ENCODE peak calls at places on chromosomes 2 and 18, in four cellular contexts. L is body of pancreas, Y is RWPE2, F is lung. E is an unnamed sample.
A peak's percentile ranks its signal among the peaks of the same experiment; 100 is the strongest.

GRCh38 chr2:8456149-8457091 is 225.4 kb upstream of the ID2 start:
- DNase-seq in F (no peak), Y (no peak), L (no peak), E (no peak)

GRCh38 chr18:58529714-58530354 is 99.1 kb downstream of the ALPK2 start:
- DNase-seq in Y (no peak), L (peak; percentile 58), F (no peak), E (no peak)

GRCh38 chr2:194155406-194155805 is 1501.6 kb upstream of the SLC39A10 start:
- DNase-seq in L (no peak), Y (no peak), F (no peak), E (no peak)

GRCh38 chr18:9516437-9517064 is 41.2 kb downstream of the RALBP1 start:
- DNase-seq in F (no peak), L (no peak), Y (no peak), E (peak; percentile 39)

GRCh38 chr2:231411871-231412615 is 16.5 kb downstream of the B3GNT7 start:
- DNase-seq in Y (no peak), L (peak; percentile 93), F (peak; percentile 90), E (peak; percentile 70)

GRCh38 chr2:200347301-200347700 is 40.8 kb downstream of the SPATS2L start:
- DNase-seq in L (no peak), Y (no peak), F (no peak), E (no peak)

GRCh38 chr2:149050188-149050587 is 11.7 kb downstream of the LYPD6B start:
- DNase-seq in Y (no peak), F (no peak), L (no peak), E (no peak)

GRCh38 chr2:224954980-224955379 is 87.3 kb downstream of the DOCK10 start:
- DNase-seq in F (no peak), Y (no peak), L (no peak), E (no peak)

GRCh38 chr2:42128731-42129486 is 40.2 kb upstream of the EML4 start:
- DNase-seq in Y (no peak), F (no peak), L (no peak), E (peak; percentile 61)

GRCh38 chr18:23133860-23134779 is 1.2 kb upstream of the CABLES1 start:
- DNase-seq in Y (no peak), F (peak; percentile 57), L (peak; percentile 64), E (no peak)

GRCh38 chr2:173914055-173914922 is 50.9 kb downstream of the SP3 start:
- DNase-seq in L (no peak), F (no peak), Y (no peak), E (peak; percentile 11)

GRCh38 chr2:31384771-31385276 is 29.7 kb downstream of the XDH start:
- DNase-seq in Y (no peak), L (no peak), F (peak; percentile 11), E (peak; percentile 99)

GRCh38 chr2:72925328-72925943 is 8.1 kb downstream of the EMX1 start:
- DNase-seq in Y (no peak), F (no peak), L (peak; percentile 9), E (no peak)

GRCh38 chr2:3242747-3243369 is 134.8 kb downstream of the EIPR1 start:
- DNase-seq in L (no peak), F (no peak), Y (no peak), E (no peak)

GRCh38 chr2:163375472-163375871 is 360.3 kb downstream of the FIGN start:
- DNase-seq in F (no peak), Y (no peak), L (no peak), E (no peak)

GRCh38 chr2:180979086-180979934 is 1.1 kb upstream of the UBE2E3 start:
- DNase-seq in F (no peak), Y (no peak), L (peak; percentile 14), E (peak; percentile 73)

GRCh38 chr18:78611869-78612268 is 367.7 kb upstream of the SALL3 start:
- DNase-seq in F (no peak), Y (no peak), L (no peak), E (no peak)

GRCh38 chr2:20170646-20171250 is 54.2 kb downstream of the SDC1 start:
- DNase-seq in L (no peak), Y (no peak), F (no peak), E (no peak)

GRCh38 chr2:230664128-230664527 is 48.5 kb upstream of the CAB39 start:
- DNase-seq in F (no peak), Y (no peak), L (no peak), E (no peak)

GRCh38 chr18:28805491-28805890 is 628.6 kb upstream of the CDH2 start:
- DNase-seq in F (no peak), L (no peak), Y (no peak), E (peak; percentile 53)

GRCh38 chr18:23257153-23257552 is 121.9 kb downstream of the CABLES1 start:
- DNase-seq in F (no peak), L (no peak), Y (no peak), E (no peak)

GRCh38 chr2:11330457-11331142 is 13.8 kb downstream of the ROCK2 start:
- DNase-seq in L (no peak), Y (no peak), F (no peak), E (no peak)

GRCh38 chr2:71613566-71613952 is 160.2 kb downstream of the DYSF start:
- DNase-seq in L (peak; percentile 1), Y (peak; percentile 24), F (no peak), E (no peak)

GRCh38 chr18:39994521-39994920 is 1960.5 kb upstream of the PIK3C3 start:
- DNase-seq in Y (no peak), F (no peak), L (no peak), E (peak; percentile 58)

GRCh38 chr2:195538937-195539336 is 118.1 kb upstream of the SLC39A10 start:
- DNase-seq in Y (no peak), L (no peak), F (no peak), E (no peak)

GRCh38 chr2:135004005-135004746 is 43.1 kb downstream of the MAP3K19 start:
- DNase-seq in L (peak; percentile 77), Y (peak; percentile 51), F (peak; percentile 68), E (peak; percentile 26)

GRCh38 chr2:11473604-11474440 is 7.9 kb upstream of the E2F6 start:
- DNase-seq in F (no peak), Y (no peak), L (no peak), E (no peak)

GRCh38 chr2:173370198-173370597 is 15.5 kb downstream of the CDCA7 start:
- DNase-seq in Y (no peak), L (no peak), F (no peak), E (no peak)

GRCh38 chr18:54086046-54086802 is 138.2 kb downstream of the MBD2 start:
- DNase-seq in L (no peak), F (no peak), Y (no peak), E (no peak)

GRCh38 chr2:53490659-53491058 is 276.9 kb upstream of the CHAC2 start:
- DNase-seq in F (no peak), L (peak; percentile 14), Y (no peak), E (no peak)

GRCh38 chr2:8086796-8087479 is 594.9 kb upstream of the ID2 start:
- DNase-seq in L (no peak), F (no peak), Y (peak; percentile 62), E (peak; percentile 70)

GRCh38 chr2:118622931-118623330 is 224.5 kb downstream of the EN1 start:
- DNase-seq in F (no peak), Y (no peak), L (no peak), E (no peak)

GRCh38 chr18:47254341-47254939 is 3.0 kb upstream of the SKOR2 start:
- DNase-seq in Y (no peak), L (peak; percentile 35), F (peak; percentile 41), E (no peak)

GRCh38 chr2:55136138-55136541 is 85.9 kb upstream of the RTN4 start:
- DNase-seq in L (no peak), F (peak; percentile 38), Y (no peak), E (no peak)
- H3K27ac ChIP-seq in L (peak overlapping the region; percentile 0), F (no peak overlapping the region), Y (no peak overlapping the region), E (no peak overlapping the region)

DNA sequence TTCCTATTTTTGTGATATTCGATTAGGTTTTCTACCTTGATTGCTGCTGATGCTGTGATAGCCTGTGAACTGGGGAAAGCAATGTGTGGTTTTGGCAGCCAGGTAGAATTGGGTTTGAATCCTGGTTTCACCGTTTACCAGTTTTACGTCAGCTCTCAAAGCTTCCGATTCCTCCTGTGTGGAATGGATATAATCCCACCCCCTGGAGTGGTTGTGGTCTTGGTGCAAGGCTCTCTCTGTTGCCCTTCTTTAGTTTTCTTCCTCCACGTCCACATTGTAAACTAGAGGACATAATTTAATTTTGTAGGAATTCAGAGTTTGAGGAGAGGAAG is 45.0 kb downstream of the PHLPP1 start:
- DNase-seq in F (no peak), Y (no peak), L (no peak), E (no peak)
- H3K4me1 ChIP-seq in F (peaks cover 2% of the 10 kb centered on the region), Y (peaks cover 48% of the 10 kb centered on the region), L (peaks cover 41% of the 10 kb centered on the region), E (peaks cover 43% of the 10 kb centered on the region)

GRCh38 chr2:86301711-86302202 is 35.7 kb downstream of the REEP1 start:
- DNase-seq in F (no peak), L (no peak), Y (no peak), E (no peak)

GRCh38 chr2:86302320-86302719 is 35.1 kb downstream of the REEP1 start:
- DNase-seq in L (no peak), F (no peak), Y (no peak), E (no peak)

GRCh38 chr2:86305195-86305975 is 32.0 kb downstream of the REEP1 start:
- DNase-seq in Y (no peak), F (no peak), L (no peak), E (no peak)

GRCh38 chr2:86307431-86307830 is 30.0 kb downstream of the REEP1 start:
- DNase-seq in Y (no peak), F (no peak), L (no peak), E (no peak)

GRCh38 chr2:86304416-86304815 is 33.0 kb downstream of the REEP1 start:
- DNase-seq in Y (no peak), L (no peak), F (no peak), E (no peak)
- H3K27ac ChIP-seq in Y (no peak overlapping the region), L (no peak overlapping the region), F (no peak overlapping the region), E (no peak overlapping the region)

GRCh38 chr2:54572262-54572635 is 116.1 kb downstream of the SPTBN1 start:
- DNase-seq in Y (no peak), F (no peak), L (no peak), E (peak; percentile 97)

GRCh38 chr2:54569745-54570296 is 113.7 kb downstream of the SPTBN1 start:
- DNase-seq in L (no peak), Y (no peak), F (no peak), E (no peak)

GRCh38 chr2:54568876-54569298 is 112.8 kb downstream of the SPTBN1 start:
- DNase-seq in Y (no peak), L (peak; percentile 55), F (no peak), E (no peak)

GRCh38 chr2:54570925-54571694 is 115.0 kb downstream of the SPTBN1 start:
- DNase-seq in F (peak; percentile 62), L (no peak), Y (peak; percentile 84), E (peak; percentile 92)

GRCh38 chr2:54570321-54570881 is 114.3 kb downstream of the SPTBN1 start:
- DNase-seq in L (no peak), Y (no peak), F (no peak), E (no peak)
- H3K4me1 ChIP-seq in L (peaks cover 95% of the 10 kb centered on the region), Y (peaks cover 77% of the 10 kb centered on the region), F (peaks cover 71% of the 10 kb centered on the region), E (peaks cover 64% of the 10 kb centered on the region)